ENCODE peak calls at places on chromosome 16, in ten cellular contexts. One of them, this sample, is unnamed.

GRCh38 chr16:3023415-3023668 is 400 bp downstream of the HCFC1R1 start:
- DNase-seq in esophagus muscularis mucosa: no peak
- DNase-seq in bronchial epithelial cell: peak; percentile 89
- DNase-seq in PC-3: peak; percentile 87
- DNase-seq in GM06990: no peak
- DNase-seq in uterus: peak; percentile 63
- DNase-seq in gastrocnemius medialis: no peak
- DNase-seq in tibial artery: no peak
- DNase-seq in upper lobe of right lung: no peak
- DNase-seq in body of pancreas: peak; percentile 76
- DNase-seq in this sample: no peak

GRCh38 chr16:89827383-89828198 is 684 bp upstream of the SPIRE2 start:
- DNase-seq in body of pancreas: peak; percentile 52
- DNase-seq in bronchial epithelial cell: peak; percentile 45
- DNase-seq in esophagus muscularis mucosa: no peak
- DNase-seq in uterus: no peak
- DNase-seq in PC-3: peak; percentile 33
- DNase-seq in upper lobe of right lung: no peak
- DNase-seq in gastrocnemius medialis: no peak
- DNase-seq in tibial artery: no peak
- DNase-seq in GM06990: no peak
- DNase-seq in this sample: no peak

GRCh38 chr16:67667817-67668494 is 1.3 kb downstream of the C16orf86 start:
- DNase-seq in bronchial epithelial cell: peak; percentile 78
- DNase-seq in uterus: peak; percentile 84
- DNase-seq in tibial artery: peak; percentile 95
- DNase-seq in PC-3: peak; percentile 72
- DNase-seq in upper lobe of right lung: peak; percentile 87
- DNase-seq in GM06990: peak; percentile 85
- DNase-seq in body of pancreas: peak; percentile 93
- DNase-seq in esophagus muscularis mucosa: peak; percentile 94
- DNase-seq in gastrocnemius medialis: peak; percentile 85
- DNase-seq in this sample: peak; percentile 54

GRCh38 chr16:58049697-58050185 is 24.2 kb downstream of the MMP15 start:
- DNase-seq in esophagus muscularis mucosa: no peak
- DNase-seq in uterus: no peak
- DNase-seq in PC-3: no peak
- DNase-seq in body of pancreas: no peak
- DNase-seq in tibial artery: no peak
- DNase-seq in GM06990: no peak
- DNase-seq in bronchial epithelial cell: no peak
- DNase-seq in gastrocnemius medialis: no peak
- DNase-seq in upper lobe of right lung: no peak
- DNase-seq in this sample: no peak

GRCh38 chr16:21164521-21165168 is 6.2 kb downstream of the LDAF1 start:
- DNase-seq in body of pancreas: no peak
- DNase-seq in upper lobe of right lung: no peak
- DNase-seq in GM06990: no peak
- DNase-seq in tibial artery: no peak
- DNase-seq in PC-3: no peak
- DNase-seq in uterus: no peak
- DNase-seq in esophagus muscularis mucosa: no peak
- DNase-seq in bronchial epithelial cell: no peak
- DNase-seq in gastrocnemius medialis: no peak
- DNase-seq in this sample: no peak

GRCh38 chr16:814974-815373 is 14.4 kb upstream of the GNG13 start:
- DNase-seq in bronchial epithelial cell: no peak
- DNase-seq in gastrocnemius medialis: no peak
- DNase-seq in uterus: no peak
- DNase-seq in body of pancreas: no peak
- DNase-seq in GM06990: no peak
- DNase-seq in upper lobe of right lung: no peak
- DNase-seq in tibial artery: no peak
- DNase-seq in esophagus muscularis mucosa: no peak
- DNase-seq in PC-3: no peak
- DNase-seq in this sample: peak; percentile 29

GRCh38 chr16:13829712-13830304 is 90.1 kb upstream of the ERCC4 start:
- DNase-seq in esophagus muscularis mucosa: no peak
- DNase-seq in bronchial epithelial cell: no peak
- DNase-seq in uterus: no peak
- DNase-seq in PC-3: no peak
- DNase-seq in gastrocnemius medialis: no peak
- DNase-seq in GM06990: no peak
- DNase-seq in tibial artery: no peak
- DNase-seq in upper lobe of right lung: no peak
- DNase-seq in body of pancreas: no peak
- DNase-seq in this sample: no peak

GRCh38 chr16:64982581-64982980 is 139.3 kb downstream of the CDH11 start:
- DNase-seq in bronchial epithelial cell: no peak
- DNase-seq in esophagus muscularis mucosa: no peak
- DNase-seq in GM06990: no peak
- DNase-seq in PC-3: no peak
- DNase-seq in uterus: no peak
- DNase-seq in body of pancreas: no peak
- DNase-seq in tibial artery: no peak
- DNase-seq in upper lobe of right lung: no peak
- DNase-seq in gastrocnemius medialis: no peak
- DNase-seq in this sample: no peak

GRCh38 chr16:17302213-17302612 is 168.5 kb downstream of the XYLT1 start:
- DNase-seq in tibial artery: no peak
- DNase-seq in uterus: no peak
- DNase-seq in body of pancreas: no peak
- DNase-seq in gastrocnemius medialis: no peak
- DNase-seq in upper lobe of right lung: no peak
- DNase-seq in GM06990: no peak
- DNase-seq in bronchial epithelial cell: no peak
- DNase-seq in esophagus muscularis mucosa: no peak
- DNase-seq in PC-3: no peak
- DNase-seq in this sample: no peak

GRCh38 chr16:78953526-78953925 is 647.0 kb downstream of the MAF start:
- DNase-seq in GM06990: no peak
- DNase-seq in tibial artery: no peak
- DNase-seq in bronchial epithelial cell: no peak
- DNase-seq in gastrocnemius medialis: no peak
- DNase-seq in PC-3: no peak
- DNase-seq in body of pancreas: no peak
- DNase-seq in upper lobe of right lung: no peak
- DNase-seq in esophagus muscularis mucosa: no peak
- DNase-seq in uterus: no peak
- DNase-seq in this sample: no peak

GRCh38 chr16:30637952-30638351 is 12.8 kb upstream of the PRR14 start:
- DNase-seq in tibial artery: no peak
- DNase-seq in body of pancreas: no peak
- DNase-seq in upper lobe of right lung: no peak
- DNase-seq in bronchial epithelial cell: peak; percentile 56
- DNase-seq in PC-3: peak; percentile 74
- DNase-seq in GM06990: no peak
- DNase-seq in esophagus muscularis mucosa: no peak
- DNase-seq in gastrocnemius medialis: no peak
- DNase-seq in uterus: no peak
- DNase-seq in this sample: no peak

GRCh38 chr16:67846063-67846319 is 742 bp upstream of the NUTF2 start:
- DNase-seq in body of pancreas: no peak
- DNase-seq in uterus: no peak
- DNase-seq in esophagus muscularis mucosa: no peak
- DNase-seq in bronchial epithelial cell: no peak
- DNase-seq in PC-3: no peak
- DNase-seq in GM06990: no peak
- DNase-seq in gastrocnemius medialis: no peak
- DNase-seq in upper lobe of right lung: no peak
- DNase-seq in tibial artery: no peak
- DNase-seq in this sample: no peak

GRCh38 chr16:53829186-53829747 is 125.3 kb downstream of the FTO start:
- DNase-seq in gastrocnemius medialis: no peak
- DNase-seq in uterus: no peak
- DNase-seq in body of pancreas: no peak
- DNase-seq in esophagus muscularis mucosa: no peak
- DNase-seq in GM06990: no peak
- DNase-seq in tibial artery: no peak
- DNase-seq in upper lobe of right lung: no peak
- DNase-seq in PC-3: peak; percentile 39
- DNase-seq in bronchial epithelial cell: peak; percentile 22
- DNase-seq in this sample: no peak

GRCh38 chr16:1499756-1500464 is 6.8 kb downstream of the TELO2 start:
- DNase-seq in PC-3: no peak
- DNase-seq in gastrocnemius medialis: no peak
- DNase-seq in body of pancreas: no peak
- DNase-seq in esophagus muscularis mucosa: no peak
- DNase-seq in bronchial epithelial cell: no peak
- DNase-seq in upper lobe of right lung: no peak
- DNase-seq in uterus: no peak
- DNase-seq in GM06990: no peak
- DNase-seq in tibial artery: no peak
- DNase-seq in this sample: no peak

GRCh38 chr16:28063611-28064061 is at the start of gene GSG1L:
- DNase-seq in body of pancreas: no peak
- DNase-seq in GM06990: no peak
- DNase-seq in PC-3: no peak
- DNase-seq in upper lobe of right lung: no peak
- DNase-seq in bronchial epithelial cell: no peak
- DNase-seq in tibial artery: no peak
- DNase-seq in esophagus muscularis mucosa: no peak
- DNase-seq in gastrocnemius medialis: no peak
- DNase-seq in uterus: no peak
- DNase-seq in this sample: no peak
- TF ChIP-seq CTCF in body of pancreas: no peak
- TF ChIP-seq CTCF in GM06990: no peak
- TF ChIP-seq CTCF in PC-3: no peak
- TF ChIP-seq CTCF in upper lobe of right lung: no peak
- TF ChIP-seq CTCF in bronchial epithelial cell: no peak
- TF ChIP-seq CTCF in tibial artery: peak; percentile 13
- TF ChIP-seq CTCF in esophagus muscularis mucosa: no peak
- TF ChIP-seq CTCF in gastrocnemius medialis: no peak
- TF ChIP-seq CTCF in uterus: no peak
- TF ChIP-seq CTCF in this sample: no peak

GRCh38 chr16:86199871-86200700 is 301.1 kb downstream of the IRF8 start:
- DNase-seq in GM06990: no peak
- DNase-seq in gastrocnemius medialis: no peak
- DNase-seq in esophagus muscularis mucosa: no peak
- DNase-seq in PC-3: no peak
- DNase-seq in upper lobe of right lung: no peak
- DNase-seq in body of pancreas: no peak
- DNase-seq in tibial artery: no peak
- DNase-seq in uterus: no peak
- DNase-seq in bronchial epithelial cell: no peak
- DNase-seq in this sample: no peak
- H3K4me3 ChIP-seq in GM06990: no peak overlapping the region
- H3K4me3 ChIP-seq in gastrocnemius medialis: no peak overlapping the region
- H3K4me3 ChIP-seq in esophagus muscularis mucosa: peak overlapping the region; percentile 39
- H3K4me3 ChIP-seq in PC-3: no peak overlapping the region
- H3K4me3 ChIP-seq in upper lobe of right lung: peak overlapping the region; percentile 32
- H3K4me3 ChIP-seq in body of pancreas: no peak overlapping the region
- H3K4me3 ChIP-seq in tibial artery: no peak overlapping the region
- H3K4me3 ChIP-seq in uterus: no peak overlapping the region
- H3K4me3 ChIP-seq in bronchial epithelial cell: no peak overlapping the region
- H3K4me3 ChIP-seq in this sample: no peak overlapping the region

DNA sequence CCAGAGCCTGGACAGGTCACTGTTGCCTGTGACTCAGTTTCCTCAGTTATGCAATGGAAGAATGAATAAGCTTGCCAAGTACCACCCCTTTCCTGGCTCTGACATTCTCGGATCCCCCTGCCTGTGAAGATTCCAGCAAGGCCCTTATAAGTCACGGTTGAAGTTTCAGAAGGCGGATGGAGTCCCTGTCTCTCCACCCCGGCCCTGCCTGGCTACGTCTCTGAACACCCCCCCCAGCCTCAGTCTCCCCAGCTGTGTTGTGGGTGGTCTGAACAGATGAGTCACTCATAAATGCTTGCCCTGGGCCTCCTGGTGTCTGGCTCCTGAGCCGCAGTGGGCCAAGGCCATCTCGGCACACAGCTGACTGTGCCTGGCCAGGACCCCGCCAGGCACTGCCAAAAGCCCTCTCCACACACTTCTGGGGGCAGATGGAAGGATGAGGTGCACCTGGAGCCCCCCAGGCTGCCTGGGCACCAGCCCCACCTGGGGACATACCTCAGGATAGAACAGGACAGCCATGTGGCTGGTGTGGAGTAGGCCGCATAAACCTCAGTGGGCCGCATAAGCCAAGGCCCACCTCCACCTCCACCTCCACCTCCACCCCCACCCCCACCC is 15.4 kb downstream of the VASN start:
- DNase-seq in gastrocnemius medialis: no peak
- DNase-seq in PC-3: no peak
- DNase-seq in uterus: no peak
- DNase-seq in GM06990: no peak
- DNase-seq in bronchial epithelial cell: peak; percentile 23
- DNase-seq in esophagus muscularis mucosa: no peak
- DNase-seq in body of pancreas: no peak
- DNase-seq in upper lobe of right lung: no peak
- DNase-seq in tibial artery: peak; percentile 77
- DNase-seq in this sample: no peak
- TF ChIP-seq CTCF in gastrocnemius medialis: no peak
- TF ChIP-seq CTCF in PC-3: no peak
- TF ChIP-seq CTCF in uterus: no peak
- TF ChIP-seq CTCF in GM06990: no peak
- TF ChIP-seq CTCF in bronchial epithelial cell: no peak
- TF ChIP-seq CTCF in esophagus muscularis mucosa: no peak
- TF ChIP-seq CTCF in body of pancreas: no peak
- TF ChIP-seq CTCF in upper lobe of right lung: no peak
- TF ChIP-seq CTCF in tibial artery: no peak
- TF ChIP-seq CTCF in this sample: no peak

GRCh38 chr16:23504453-23505179 is 5.7 kb downstream of the GGA2 start:
- DNase-seq in body of pancreas: peak; percentile 38
- DNase-seq in upper lobe of right lung: peak; percentile 81
- DNase-seq in uterus: peak; percentile 51
- DNase-seq in gastrocnemius medialis: peak; percentile 74
- DNase-seq in tibial artery: peak; percentile 82
- DNase-seq in GM06990: peak; percentile 84
- DNase-seq in PC-3: peak; percentile 73
- DNase-seq in bronchial epithelial cell: peak; percentile 97
- DNase-seq in esophagus muscularis mucosa: peak; percentile 92
- DNase-seq in this sample: peak; percentile 83

GRCh38 chr16:23505942-23506605 is 4.2 kb downstream of the GGA2 start:
- DNase-seq in gastrocnemius medialis: no peak
- DNase-seq in tibial artery: no peak
- DNase-seq in esophagus muscularis mucosa: no peak
- DNase-seq in GM06990: no peak
- DNase-seq in upper lobe of right lung: no peak
- DNase-seq in uterus: no peak
- DNase-seq in PC-3: no peak
- DNase-seq in body of pancreas: peak; percentile 31
- DNase-seq in bronchial epithelial cell: no peak
- DNase-seq in this sample: no peak

GRCh38 chr16:23504076-23504452 is 6.2 kb downstream of the GGA2 start:
- DNase-seq in PC-3: peak; percentile 2
- DNase-seq in upper lobe of right lung: no peak
- DNase-seq in tibial artery: no peak
- DNase-seq in body of pancreas: peak; percentile 73
- DNase-seq in GM06990: no peak
- DNase-seq in bronchial epithelial cell: peak; percentile 78
- DNase-seq in esophagus muscularis mucosa: no peak
- DNase-seq in uterus: peak; percentile 51
- DNase-seq in gastrocnemius medialis: peak; percentile 48
- DNase-seq in this sample: no peak

GRCh38 chr16:23506606-23506994 is 3.7 kb downstream of the GGA2 start:
- DNase-seq in uterus: no peak
- DNase-seq in bronchial epithelial cell: no peak
- DNase-seq in esophagus muscularis mucosa: no peak
- DNase-seq in body of pancreas: no peak
- DNase-seq in upper lobe of right lung: no peak
- DNase-seq in tibial artery: no peak
- DNase-seq in gastrocnemius medialis: no peak
- DNase-seq in PC-3: no peak
- DNase-seq in GM06990: peak; percentile 39
- DNase-seq in this sample: no peak

GRCh38 chr16:23505180-23505665 is 5.1 kb downstream of the GGA2 start:
- DNase-seq in bronchial epithelial cell: no peak
- DNase-seq in esophagus muscularis mucosa: no peak
- DNase-seq in body of pancreas: no peak
- DNase-seq in PC-3: no peak
- DNase-seq in gastrocnemius medialis: no peak
- DNase-seq in uterus: no peak
- DNase-seq in GM06990: no peak
- DNase-seq in upper lobe of right lung: no peak
- DNase-seq in tibial artery: no peak
- DNase-seq in this sample: no peak
- H3K4me3 ChIP-seq in bronchial epithelial cell: no peak overlapping the region
- H3K4me3 ChIP-seq in esophagus muscularis mucosa: no peak overlapping the region
- H3K4me3 ChIP-seq in body of pancreas: no peak overlapping the region
- H3K4me3 ChIP-seq in PC-3: no peak overlapping the region
- H3K4me3 ChIP-seq in gastrocnemius medialis: no peak overlapping the region
- H3K4me3 ChIP-seq in uterus: no peak overlapping the region
- H3K4me3 ChIP-seq in GM06990: peak overlapping the region; percentile 25
- H3K4me3 ChIP-seq in upper lobe of right lung: no peak overlapping the region
- H3K4me3 ChIP-seq in tibial artery: no peak overlapping the region
- H3K4me3 ChIP-seq in this sample: no peak overlapping the region